ENCODE peak calls at places on chromosomes 4 and X, in six cellular contexts. J, U, G, X, F and N are unnamed samples.

GRCh38 chr4:137631605-137632004 is 99.3 kb upstream of the PCDH18 start:
- DNase-seq in J (no peak), U (no peak), G (no peak), X (no peak), F (no peak), N (no peak)

GRCh38 chr4:164204434-164204833 is 549.5 kb upstream of the SMIM31 start:
- DNase-seq in J (no peak), U (no peak), G (no peak), X (no peak), F (no peak), N (peak)

GRCh38 chrX:69724307-69724706 is 108.4 kb downstream of the EDA start:
- DNase-seq in J (no peak), U (no peak), G (no peak), X (no peak), F (no peak), N (no peak)

GRCh38 chr4:73998040-73999011 is at the start of gene CXCL5:
- DNase-seq in J (peak), U (no peak), G (peak), X (no peak), F (peak), N (no peak)

GRCh38 chr4:79050521-79050880 is 111.3 kb upstream of the PAQR3 start:
- DNase-seq in J (no peak), U (no peak), G (peak), X (no peak), F (no peak), N (no peak)

GRCh38 chr4:76690906-76691275 is 207.1 kb downstream of the SOWAHB start:
- DNase-seq in J (no peak), U (no peak), G (no peak), X (no peak), F (no peak), N (no peak)

GRCh38 chrX:71366674-71367256 is 608 bp downstream of the TAF1 start:
- DNase-seq in J (peak), U (no peak), G (peak), X (peak), F (peak), N (no peak)

GRCh38 chrX:4043951-4044350 is 330.5 kb upstream of the PRKX start:
- DNase-seq in J (no peak), U (no peak), G (no peak), X (no peak), F (no peak), N (no peak)

GRCh38 chr4:4618846-4619245 is 77.0 kb upstream of the STX18 start:
- DNase-seq in J (no peak), U (no peak), G (no peak), X (no peak), F (no peak), N (no peak)

GRCh38 chr4:1759818-1760223 is 33.3 kb upstream of the FGFR3 start:
- DNase-seq in J (peak), U (no peak), G (no peak), X (no peak), F (no peak), N (no peak)

GRCh38 chr4:27049101-27049829 is 188.6 kb downstream of the STIM2 start:
- DNase-seq in J (no peak), U (no peak), G (no peak), X (no peak), F (no peak), N (no peak)

GRCh38 chr4:40897557-40898203 is 147.9 kb downstream of the NSUN7 start:
- DNase-seq in J (peak), U (peak), G (peak), X (peak), F (peak), N (peak)
- H3K4me3 ChIP-seq in J (no peak), U (no peak), G (no peak), X (no peak), F (no peak), N (no peak)

GRCh38 chr4:184039963-184040383 is 134.9 kb downstream of the STOX2 start:
- DNase-seq in J (peak), U (no peak), G (peak), X (no peak), F (no peak), N (no peak)
- H3K4me3 ChIP-seq in J (peak), U (no peak), G (no peak), X (no peak), F (no peak), N (peak)

GRCh38 chrX:132958086-132958703 is at the start of gene HS6ST2:
- DNase-seq in J (peak), U (no peak), G (no peak), X (no peak), F (no peak), N (no peak)
- H3K4me3 ChIP-seq in J (peak), U (peak), G (peak), X (no peak), F (peak), N (peak)

GRCh38 chr4:10096201-10096975 is 20.2 kb downstream of the WDR1 start:
- DNase-seq in J (no peak), U (peak), G (peak), X (peak), F (peak), N (no peak)
- H3K4me3 ChIP-seq in J (no peak), U (no peak), G (no peak), X (no peak), F (no peak), N (no peak)

DNA sequence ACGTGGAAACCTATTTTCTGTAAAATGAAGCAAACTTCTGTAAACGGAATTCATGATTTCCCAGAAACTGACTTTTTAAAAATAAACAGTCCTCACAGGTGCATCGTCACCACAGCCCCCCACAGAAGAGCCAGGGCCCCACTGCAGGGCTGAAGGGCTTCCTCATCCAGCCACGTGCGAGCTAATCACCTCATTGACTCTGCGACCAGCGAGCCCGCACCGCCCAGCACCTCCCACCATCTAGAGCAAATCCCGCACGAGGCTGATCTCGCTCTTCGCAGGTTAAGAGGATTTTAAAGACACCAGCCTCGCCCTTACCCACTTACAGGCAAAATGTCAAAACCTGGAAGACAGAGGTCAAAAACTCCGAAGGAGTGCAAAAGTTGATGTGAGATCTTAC is 14.8 kb downstream of the PPP2R3B start:
- DNase-seq in J (peak), U (no peak), G (no peak), X (no peak), F (peak), N (no peak)
- H3K4me3 ChIP-seq in J (no peak), U (no peak), G (no peak), X (no peak), F (no peak), N (peak)